ENCODE peak calls at places on chromosomes 7 and 10, in four cellular contexts. One of them, this sample, is unnamed.

GRCh38 chr7:84190016-84190705 is 4.4 kb downstream of the SEMA3A start:
- DNase-seq in neuronal stem cell: no peak
- DNase-seq in IMR-90: peak
- DNase-seq in mesendoderm: no peak
- DNase-seq in this sample: no peak

GRCh38 chr10:123103944-123104343 is 31.8 kb upstream of the HMX3 start:
- DNase-seq in neuronal stem cell: no peak
- DNase-seq in IMR-90: no peak
- DNase-seq in mesendoderm: no peak
- DNase-seq in this sample: peak

GRCh38 chr7:98748090-98748489 is 121.7 kb downstream of the TMEM130 start:
- DNase-seq in neuronal stem cell: no peak
- DNase-seq in IMR-90: no peak
- DNase-seq in mesendoderm: no peak
- DNase-seq in this sample: no peak

GRCh38 chr10:72563327-72563932 is 62.4 kb downstream of the MICU1 start:
- DNase-seq in neuronal stem cell: no peak
- DNase-seq in IMR-90: no peak
- DNase-seq in mesendoderm: no peak
- DNase-seq in this sample: no peak

GRCh38 chr10:22611425-22612111 is 102.8 kb downstream of the PIP4K2A start:
- DNase-seq in neuronal stem cell: no peak
- DNase-seq in IMR-90: no peak
- DNase-seq in mesendoderm: no peak
- DNase-seq in this sample: no peak

GRCh38 chr7:98244871-98245270 is 7.2 kb downstream of the TECPR1 start:
- DNase-seq in neuronal stem cell: no peak
- DNase-seq in IMR-90: no peak
- DNase-seq in mesendoderm: no peak
- DNase-seq in this sample: no peak

GRCh38 chr7:3043544-3044395 is at the start of gene CARD11:
- DNase-seq in neuronal stem cell: no peak
- DNase-seq in IMR-90: no peak
- DNase-seq in mesendoderm: peak
- DNase-seq in this sample: peak

GRCh38 chr7:96236198-96237039 is 85.5 kb downstream of the SLC25A13 start:
- DNase-seq in neuronal stem cell: no peak
- DNase-seq in IMR-90: peak
- DNase-seq in mesendoderm: peak
- DNase-seq in this sample: no peak

GRCh38 chr10:112313234-112313633 is 30.0 kb downstream of the TECTB start:
- DNase-seq in neuronal stem cell: no peak
- DNase-seq in IMR-90: no peak
- DNase-seq in mesendoderm: no peak
- DNase-seq in this sample: no peak

GRCh38 chr10:112311481-112311880 is 28.3 kb downstream of the TECTB start:
- DNase-seq in neuronal stem cell: no peak
- DNase-seq in IMR-90: no peak
- DNase-seq in mesendoderm: no peak
- DNase-seq in this sample: no peak

GRCh38 chr10:112303528-112303927 is 20.3 kb downstream of the TECTB start:
- DNase-seq in neuronal stem cell: no peak
- DNase-seq in IMR-90: no peak
- DNase-seq in mesendoderm: no peak
- DNase-seq in this sample: no peak

GRCh38 chr10:112304460-112304859 is 21.3 kb downstream of the TECTB start:
- DNase-seq in neuronal stem cell: no peak
- DNase-seq in IMR-90: peak
- DNase-seq in mesendoderm: no peak
- DNase-seq in this sample: no peak

GRCh38 chr10:112307631-112308502 is 24.7 kb downstream of the TECTB start:
- DNase-seq in neuronal stem cell: peak
- DNase-seq in IMR-90: peak
- DNase-seq in mesendoderm: peak
- DNase-seq in this sample: peak
- H2AK5ac ChIP-seq in neuronal stem cell: no peak
- H2AK5ac ChIP-seq in IMR-90: no peak
- H2AK5ac ChIP-seq in mesendoderm: no peak
- H2AK5ac ChIP-seq in this sample: no peak

DNA sequence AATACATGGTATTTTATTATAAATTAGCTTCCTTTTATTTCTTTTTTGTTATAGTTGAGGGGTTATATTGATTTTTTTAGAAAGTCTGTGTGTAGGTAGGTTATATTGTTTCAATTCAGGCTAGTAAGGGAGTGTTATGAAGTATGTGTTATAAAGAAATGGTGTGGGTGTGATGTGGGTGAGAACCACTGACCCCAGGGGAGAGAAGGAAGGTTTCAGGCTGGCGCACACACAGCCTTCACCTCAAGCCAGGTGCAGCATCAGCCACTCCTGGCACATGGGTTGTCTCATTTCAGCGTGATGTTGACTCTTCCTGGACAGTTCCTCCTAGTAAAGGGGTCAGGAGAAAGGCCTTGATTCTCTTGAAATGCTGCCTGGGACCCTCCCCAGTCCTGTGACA is 291.3 kb downstream of the POU6F2 start:
- DNase-seq in neuronal stem cell: no peak
- DNase-seq in IMR-90: no peak
- DNase-seq in mesendoderm: no peak
- DNase-seq in this sample: no peak
- H2AK5ac ChIP-seq in neuronal stem cell: no peak
- H2AK5ac ChIP-seq in IMR-90: no peak
- H2AK5ac ChIP-seq in mesendoderm: no peak
- H2AK5ac ChIP-seq in this sample: no peak

GRCh38 chr10:131949041-131949862 is 32.5 kb downstream of the BNIP3 start:
- DNase-seq in neuronal stem cell: no peak
- DNase-seq in IMR-90: no peak
- DNase-seq in mesendoderm: no peak
- DNase-seq in this sample: no peak
- H2AK5ac ChIP-seq in neuronal stem cell: no peak
- H2AK5ac ChIP-seq in IMR-90: peak
- H2AK5ac ChIP-seq in mesendoderm: no peak
- H2AK5ac ChIP-seq in this sample: no peak

GRCh38 chr7:157017639-157018327 is 7.3 kb upstream of the MNX1 start:
- DNase-seq in neuronal stem cell: no peak
- DNase-seq in IMR-90: no peak
- DNase-seq in mesendoderm: peak
- DNase-seq in this sample: peak

GRCh38 chr7:157016024-157016351 is 5.5 kb upstream of the MNX1 start:
- DNase-seq in neuronal stem cell: no peak
- DNase-seq in IMR-90: no peak
- DNase-seq in mesendoderm: peak
- DNase-seq in this sample: no peak

GRCh38 chr7:157017149-157017548 is 6.7 kb upstream of the MNX1 start:
- DNase-seq in neuronal stem cell: no peak
- DNase-seq in IMR-90: no peak
- DNase-seq in mesendoderm: no peak
- DNase-seq in this sample: peak

GRCh38 chr7:157014635-157015555 is 4.4 kb upstream of the MNX1 start:
- DNase-seq in neuronal stem cell: no peak
- DNase-seq in IMR-90: no peak
- DNase-seq in mesendoderm: peak
- DNase-seq in this sample: peak

DNA sequence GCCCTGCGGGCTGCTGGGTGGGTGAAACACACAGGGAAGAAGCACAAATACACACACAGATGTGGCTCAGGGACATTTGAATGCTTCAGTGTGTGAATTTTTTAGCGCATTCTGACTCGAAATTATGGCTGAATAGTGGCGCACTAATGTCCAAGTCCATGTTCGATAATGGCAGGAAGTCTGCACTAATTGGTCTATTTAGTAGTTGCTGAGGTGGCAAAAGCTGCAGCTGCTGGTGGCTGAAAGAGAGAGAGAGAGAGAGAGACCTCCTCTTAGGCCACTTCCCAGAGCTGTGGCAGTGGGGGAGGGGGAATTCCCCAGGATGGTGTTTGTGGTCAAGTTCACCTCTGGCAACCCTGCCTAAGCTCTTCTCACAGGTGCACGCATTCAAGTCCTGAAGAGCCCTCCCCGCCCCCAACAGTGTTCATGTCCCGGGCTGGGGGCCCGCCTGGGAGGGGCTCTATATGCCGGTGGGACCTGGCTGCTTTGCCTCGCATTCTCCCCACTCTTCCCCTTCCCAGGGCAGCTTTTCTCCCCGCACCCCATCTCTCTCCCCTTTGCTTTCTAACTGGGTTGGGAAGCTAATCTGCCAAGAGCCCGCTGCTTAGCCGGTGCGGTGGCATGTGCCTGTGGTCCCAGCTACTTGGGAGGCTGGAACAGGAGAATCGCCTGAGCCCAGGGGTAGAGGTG is 6.0 kb upstream of the MNX1 start:
- DNase-seq in neuronal stem cell: no peak
- DNase-seq in IMR-90: no peak
- DNase-seq in mesendoderm: peak
- DNase-seq in this sample: peak
- H2AK5ac ChIP-seq in neuronal stem cell: no peak
- H2AK5ac ChIP-seq in IMR-90: no peak
- H2AK5ac ChIP-seq in mesendoderm: no peak
- H2AK5ac ChIP-seq in this sample: no peak

GRCh38 chr10:95260909-95261552 is 29.8 kb downstream of the PDLIM1 start:
- DNase-seq in neuronal stem cell: no peak
- DNase-seq in IMR-90: peak
- DNase-seq in mesendoderm: peak
- DNase-seq in this sample: no peak

GRCh38 chr10:95264227-95265051 is 26.4 kb downstream of the PDLIM1 start:
- DNase-seq in neuronal stem cell: no peak
- DNase-seq in IMR-90: no peak
- DNase-seq in mesendoderm: peak
- DNase-seq in this sample: peak

GRCh38 chr10:95261926-95262325 is 28.9 kb downstream of the PDLIM1 start:
- DNase-seq in neuronal stem cell: no peak
- DNase-seq in IMR-90: no peak
- DNase-seq in mesendoderm: peak
- DNase-seq in this sample: no peak

GRCh38 chr10:95263864-95264226 is 27.0 kb downstream of the PDLIM1 start:
- DNase-seq in neuronal stem cell: no peak
- DNase-seq in IMR-90: no peak
- DNase-seq in mesendoderm: no peak
- DNase-seq in this sample: no peak

DNA sequence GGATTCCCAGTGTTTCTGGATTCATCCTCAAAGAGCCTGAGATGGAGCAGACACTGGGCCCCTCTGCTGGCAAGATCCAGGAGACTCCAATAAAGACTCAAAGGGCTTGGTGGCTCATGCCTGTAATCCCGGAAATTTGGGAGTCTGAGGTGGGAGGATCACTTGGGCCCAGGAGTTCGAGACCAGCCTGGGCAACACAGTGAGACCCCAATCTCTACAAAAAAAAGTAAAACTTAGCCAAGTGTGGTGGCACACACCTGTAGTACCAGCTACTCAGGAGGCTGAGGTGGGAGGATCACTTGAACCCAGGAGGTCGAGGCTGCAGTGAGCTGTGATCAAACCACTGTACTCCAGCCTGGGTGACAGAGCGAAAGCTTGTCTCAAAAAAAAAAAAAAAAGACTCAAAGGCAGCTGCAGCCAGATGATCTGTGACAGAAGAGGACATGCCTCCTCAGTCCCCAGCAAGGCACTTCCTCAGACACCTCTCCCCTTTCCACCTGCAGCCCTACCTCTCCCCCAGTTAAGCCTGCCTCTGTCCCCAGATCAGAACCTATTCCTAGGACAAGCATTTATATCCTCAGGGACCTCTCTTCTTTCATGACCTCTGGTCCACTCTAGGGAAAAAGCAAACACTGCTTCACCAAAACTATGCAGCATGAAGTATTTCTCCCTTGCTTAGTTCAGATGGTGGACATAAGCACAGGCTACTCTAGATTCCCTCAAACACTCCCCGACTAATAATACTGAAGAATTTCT is 27.9 kb downstream of the PDLIM1 start:
- DNase-seq in neuronal stem cell: no peak
- DNase-seq in IMR-90: no peak
- DNase-seq in mesendoderm: no peak
- DNase-seq in this sample: no peak
- H2AK5ac ChIP-seq in neuronal stem cell: no peak
- H2AK5ac ChIP-seq in IMR-90: no peak
- H2AK5ac ChIP-seq in mesendoderm: peak
- H2AK5ac ChIP-seq in this sample: no peak

This sample was measured in H9.